ENCODE peak calls at places on chromosomes 4 and X, in four cellular contexts. J is SK-N-SH, E is HEK293T, A is HepG2. M is an unnamed sample.

GRCh38 chrX:133947022-133947421 is 38.4 kb downstream of the GPC3 start:
- DNase-seq in J (no peak), E (no peak), A (no peak), M (no peak)

GRCh38 chr4:13535708-13536361 is 8.5 kb downstream of the NKX3-2 start:
- DNase-seq in J (peak), E (no peak), A (no peak), M (peak)

GRCh38 chr4:3530663-3531254 is 1.5 kb downstream of the LRPAP1 start:
- DNase-seq in J (no peak), E (no peak), A (no peak), M (no peak)

GRCh38 chr4:146981651-146982050 is 36.0 kb upstream of the TTC29 start:
- DNase-seq in J (no peak), E (peak), A (no peak), M (no peak)

GRCh38 chrX:21883258-21883657 is 27.5 kb downstream of the YY2 start:
- DNase-seq in J (no peak), E (no peak), A (peak), M (no peak)

GRCh38 chrX:130625381-130625780 is 223.6 kb downstream of the RBMX2 start:
- DNase-seq in J (no peak), E (no peak), A (no peak), M (no peak)

GRCh38 chrX:55098691-55099090 is 9.9 kb downstream of the PAGE2 start:
- DNase-seq in J (no peak), E (no peak), A (no peak), M (no peak)

GRCh38 chr4:76644831-76645485 is 209.9 kb downstream of the SHROOM3 start:
- DNase-seq in J (no peak), E (peak), A (no peak), M (no peak)

GRCh38 chr4:116346750-116347149 is 738.6 kb downstream of the TRAM1L1 start:
- DNase-seq in J (no peak), E (no peak), A (no peak), M (no peak)

GRCh38 chrX:150348365-150348764 is 14.8 kb upstream of the MAMLD1 start:
- DNase-seq in J (no peak), E (no peak), A (no peak), M (no peak)

GRCh38 chr4:6109842-6110560 is 90.3 kb downstream of the JAKMIP1 start:
- DNase-seq in J (no peak), E (peak), A (peak), M (no peak)

GRCh38 chr4:25180524-25181131 is 20.4 kb upstream of the SEPSECS start:
- DNase-seq in J (peak), E (peak), A (peak), M (peak)

GRCh38 chr4:137960371-137961050 is 281.6 kb downstream of the SLC7A11 start:
- DNase-seq in J (no peak), E (no peak), A (no peak), M (no peak)
- TF ChIP-seq FOXM1 in J (no peak), E (no peak), A (no peak), M (no peak)

DNA sequence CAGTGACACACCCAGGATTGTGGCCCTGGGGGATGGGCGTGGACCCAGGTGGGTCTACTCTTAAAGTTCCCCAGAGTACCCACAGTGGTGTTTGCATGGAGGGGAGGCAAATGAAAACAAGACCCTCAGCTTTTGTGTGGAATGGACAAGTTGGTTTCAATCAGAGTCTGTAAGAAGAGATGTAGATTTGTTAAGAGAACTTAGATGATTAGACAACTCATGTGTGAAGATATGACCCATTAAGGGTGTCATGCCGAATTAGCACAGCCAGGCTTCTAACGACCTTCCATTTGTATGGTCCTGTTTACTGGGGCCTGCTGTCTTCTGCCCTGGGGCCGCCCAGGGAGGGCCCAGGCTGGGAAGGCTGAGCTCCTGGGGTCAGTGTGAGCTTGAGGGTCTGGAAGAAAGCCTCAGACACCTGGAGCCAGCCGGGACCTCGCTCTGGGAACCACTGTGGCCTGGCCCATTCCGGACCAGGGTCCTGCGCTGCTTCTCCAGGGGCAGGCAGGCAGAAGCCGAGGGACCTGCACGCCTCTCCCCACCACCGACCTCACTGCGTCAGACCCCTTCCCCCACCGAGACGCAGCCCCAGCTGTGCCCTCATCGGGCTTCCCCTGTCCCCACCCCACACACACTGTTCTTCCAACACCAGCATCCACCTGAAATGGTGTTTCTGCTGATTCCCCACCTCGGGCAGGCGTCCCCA is 20.4 kb downstream of the UVSSA start:
- DNase-seq in J (no peak), E (no peak), A (no peak), M (no peak)
- TF ChIP-seq FOXM1 in J (no peak), E (no peak), A (no peak), M (no peak)

GRCh38 chrX:119734897-119735339 is 23.5 kb upstream of the SOWAHD start:
- DNase-seq in J (peak), E (peak), A (no peak), M (no peak)
- TF ChIP-seq FOXM1 in J (no peak), E (no peak), A (no peak), M (no peak)

GRCh38 chr4:78509030-78509429 is 42.5 kb upstream of the ANXA3 start:
- DNase-seq in J (no peak), E (no peak), A (no peak), M (no peak)

GRCh38 chr4:78510108-78510507 is 41.5 kb upstream of the ANXA3 start:
- DNase-seq in J (no peak), E (no peak), A (no peak), M (no peak)

GRCh38 chr4:78513411-78513975 is 38.1 kb upstream of the ANXA3 start:
- DNase-seq in J (no peak), E (no peak), A (peak), M (no peak)

GRCh38 chr4:78512357-78512920 is 39.1 kb upstream of the ANXA3 start:
- DNase-seq in J (no peak), E (no peak), A (peak), M (no peak)

DNA sequence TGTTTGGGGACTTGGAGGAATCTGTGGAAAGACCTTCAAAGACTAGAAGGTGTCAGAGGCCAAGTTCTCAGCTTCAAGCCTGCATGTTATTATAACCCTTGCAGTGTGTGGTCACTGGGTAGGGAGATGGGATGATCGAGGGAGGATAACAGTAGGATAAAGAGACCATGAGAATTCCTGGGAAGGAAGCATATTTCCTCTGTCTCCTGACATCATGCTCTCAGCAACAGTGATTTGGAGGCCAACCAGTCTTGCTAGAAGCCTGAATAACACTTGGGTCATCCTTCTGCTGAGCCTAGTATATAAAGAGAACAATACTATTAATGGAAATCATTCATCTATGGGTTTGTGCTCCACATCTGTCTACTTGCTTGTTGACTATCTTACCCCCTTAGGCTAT is 40.9 kb upstream of the ANXA3 start:
- DNase-seq in J (no peak), E (no peak), A (no peak), M (no peak)
- TF ChIP-seq FOXM1 in J (no peak), E (no peak), A (no peak), M (no peak)

GRCh38 chr4:179415016-179415841 is 1973.0 kb upstream of the AGA start:
- DNase-seq in J (no peak), E (no peak), A (no peak), M (no peak)
- TF ChIP-seq FOXM1 in J (no peak), E (no peak), A (no peak), M (no peak)

GRCh38 chr4:148253748-148254147 is 188.5 kb downstream of the NR3C2 start:
- DNase-seq in J (no peak), E (no peak), A (no peak), M (no peak)
- TF ChIP-seq FOXM1 in J (no peak), E (no peak), A (no peak), M (no peak)

DNA sequence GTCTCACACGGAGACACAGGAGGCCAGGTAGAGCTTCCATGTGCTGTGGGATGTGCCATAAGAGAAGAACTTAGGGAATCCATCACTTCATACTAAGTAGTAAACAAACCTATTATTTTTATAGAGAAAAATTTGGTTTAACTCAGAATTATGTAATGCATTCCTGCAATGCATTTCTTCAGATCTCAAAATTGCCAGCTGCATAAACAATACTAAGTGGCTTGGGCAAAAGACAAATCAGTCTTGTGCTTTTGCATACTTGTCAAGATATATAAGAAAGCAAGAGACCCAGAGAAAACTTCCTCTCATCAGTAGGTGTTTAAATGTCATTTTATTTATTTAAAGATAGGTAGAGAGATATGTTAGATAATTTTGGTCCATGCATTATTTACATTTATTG is 382.1 kb upstream of the CTSO start:
- DNase-seq in J (no peak), E (no peak), A (no peak), M (no peak)
- TF ChIP-seq FOXM1 in J (no peak), E (no peak), A (no peak), M (no peak)

GRCh38 chr4:158578476-158578875 is 56.8 kb downstream of the RXFP1 start:
- DNase-seq in J (peak), E (no peak), A (peak), M (peak)
- TF ChIP-seq FOXM1 in J (no peak), E (no peak), A (no peak), M (no peak)

DNA sequence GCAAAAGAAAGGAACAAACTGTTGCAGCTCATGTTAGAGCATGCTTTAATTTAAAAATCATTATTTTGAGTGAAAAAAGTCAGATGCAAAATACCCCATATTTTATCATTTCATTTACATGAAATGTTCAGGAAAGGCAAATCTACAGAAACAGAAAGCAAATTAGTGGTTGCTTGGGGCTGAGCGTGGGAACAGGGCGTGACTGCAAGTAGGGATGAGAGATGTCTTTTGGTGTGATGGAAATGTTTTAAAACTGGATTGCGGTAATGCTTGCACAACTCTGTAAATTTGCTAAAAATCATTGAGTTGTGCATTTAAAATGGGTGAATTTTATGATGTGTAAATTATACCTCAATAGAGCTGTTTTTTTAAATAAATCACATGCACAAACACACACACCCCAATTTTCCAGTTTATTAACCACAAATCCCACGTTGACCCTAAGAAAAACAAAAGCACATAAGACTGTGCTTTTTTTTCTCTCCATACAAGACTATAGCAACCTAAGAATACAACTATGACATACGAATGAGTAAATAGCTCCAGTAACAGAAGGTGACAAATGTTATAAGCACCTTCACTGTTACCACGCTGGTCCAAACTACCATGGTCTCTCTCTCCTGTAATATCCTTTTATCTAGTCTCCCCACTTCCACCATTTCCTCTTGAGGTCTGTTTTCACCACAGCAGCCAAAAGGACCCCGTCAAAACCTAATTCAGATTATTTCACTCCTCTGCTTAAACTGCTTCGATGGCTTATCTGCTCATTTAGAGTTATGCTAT is 37.3 kb downstream of the FRMD7 start:
- DNase-seq in J (no peak), E (no peak), A (no peak), M (no peak)
- TF ChIP-seq FOXM1 in J (no peak), E (no peak), A (no peak), M (no peak)

M was measured in K562.